ENCODE peak calls at places on chromosomes 3 and 15, in six cellular contexts. N is OCI-LY7, E is GM23338, L is HCT116, D is MM.1S, U is PC-3. K is an unnamed sample.

GRCh38 chr3:171954644-171955365 is 84.6 kb upstream of the FNDC3B start:
- DNase-seq in N (no peak), E (no peak), L (no peak), D (no peak), U (no peak), K (no peak)

GRCh38 chr3:177473903-177474302 is 276.6 kb upstream of the TBL1XR1 start:
- DNase-seq in N (no peak), E (no peak), L (no peak), D (no peak), U (no peak), K (no peak)

GRCh38 chr3:191123231-191123630 is 75.8 kb upstream of the OSTN start:
- DNase-seq in N (no peak), E (no peak), L (no peak), D (no peak), U (no peak), K (no peak)

GRCh38 chr3:129506272-129506742 is 22.1 kb upstream of the RHO start:
- DNase-seq in N (no peak), E (no peak), L (no peak), D (no peak), U (no peak), K (no peak)

GRCh38 chr3:117547956-117548550 is 838.5 kb downstream of the TUSC7 start:
- DNase-seq in N (no peak), E (no peak), L (no peak), D (no peak), U (peak; percentile 66), K (no peak)

GRCh38 chr3:99686955-99687612 is 48.7 kb downstream of the COL8A1 start:
- DNase-seq in N (peak; percentile 39), E (peak; percentile 76), L (peak; percentile 51), D (peak; percentile 67), U (peak; percentile 82), K (peak; percentile 69)

GRCh38 chr3:122754867-122755835 is 38.5 kb downstream of the HSPBAP1 start:
- DNase-seq in N (peak; percentile 48), E (peak; percentile 90), L (peak; percentile 34), D (peak; percentile 59), U (peak; percentile 85), K (peak; percentile 54)

GRCh38 chr15:32649336-32649735 is 7.8 kb downstream of the SCG5 start:
- DNase-seq in N (no peak), E (peak; percentile 77), L (no peak), D (no peak), U (peak; percentile 46), K (peak; percentile 56)

GRCh38 chr3:7669641-7670040 is 808.7 kb downstream of the GRM7 start:
- DNase-seq in N (no peak), E (no peak), L (no peak), D (no peak), U (no peak), K (no peak)

GRCh38 chr3:107258285-107258684 is 119.0 kb upstream of the CCDC54 start:
- DNase-seq in N (no peak), E (no peak), L (no peak), D (no peak), U (no peak), K (no peak)

GRCh38 chr3:167740961-167741587 is 5.6 kb downstream of the SERPINI1 start:
- DNase-seq in N (peak; percentile 74), E (peak; percentile 75), L (peak; percentile 38), D (peak; percentile 68), U (peak; percentile 59), K (peak; percentile 56)

GRCh38 chr3:156448300-156448699 is 106.6 kb downstream of the SSR3 start:
- DNase-seq in N (peak; percentile 36), E (peak; percentile 81), L (peak; percentile 46), D (peak; percentile 67), U (peak; percentile 65), K (peak; percentile 57)

GRCh38 chr15:38512901-38513300 is 51.7 kb downstream of the RASGRP1 start:
- DNase-seq in N (no peak), E (no peak), L (no peak), D (no peak), U (no peak), K (no peak)

GRCh38 chr3:159669024-159669476 is 319.6 kb upstream of the IL12A start:
- DNase-seq in N (no peak), E (no peak), L (no peak), D (no peak), U (peak; percentile 10), K (no peak)

GRCh38 chr3:145776782-145777408 is 384.1 kb downstream of the PLOD2 start:
- DNase-seq in N (peak; percentile 18), E (peak; percentile 77), L (peak; percentile 39), D (peak; percentile 58), U (peak; percentile 67), K (peak; percentile 75)

GRCh38 chr15:73387507-73388255 is 18.9 kb upstream of the HCN4 start:
- DNase-seq in N (no peak), E (peak; percentile 56), L (no peak), D (no peak), U (peak; percentile 61), K (no peak)

GRCh38 chr3:101036213-101036618 is 43.0 kb upstream of the ABI3BP start:
- DNase-seq in N (no peak), E (peak; percentile 64), L (peak; percentile 61), D (no peak), U (peak; percentile 99), K (peak; percentile 15)

GRCh38 chr15:100029868-100030479 is 296.7 kb upstream of the LYSMD4 start:
- DNase-seq in N (no peak), E (no peak), L (no peak), D (no peak), U (no peak), K (no peak)

GRCh38 chr15:78946493-78946892 is 1.6 kb upstream of the CTSH start:
- DNase-seq in N (no peak), E (no peak), L (no peak), D (no peak), U (no peak), K (no peak)

GRCh38 chr3:72453686-72454085 is 394.6 kb downstream of the SHQ1 start:
- DNase-seq in N (no peak), E (no peak), L (no peak), D (no peak), U (no peak), K (no peak)

GRCh38 chr3:34260266-34260990 is 462.0 kb downstream of the PDCD6IP start:
- DNase-seq in N (peak; percentile 33), E (peak; percentile 73), L (peak; percentile 16), D (peak; percentile 58), U (peak; percentile 62), K (peak; percentile 57)

GRCh38 chr3:49903451-49904424 is at the start of gene MST1R:
- DNase-seq in N (no peak), E (peak; percentile 98), L (peak; percentile 95), D (peak; percentile 34), U (peak; percentile 98), K (peak; percentile 89)

GRCh38 chr3:138842483-138843188 is 7.9 kb upstream of the PIK3CB start:
- DNase-seq in N (peak; percentile 11), E (peak; percentile 32), L (no peak), D (no peak), U (no peak), K (no peak)

GRCh38 chr3:183533410-183534132 is 21.9 kb downstream of the KLHL6 start:
- DNase-seq in N (no peak), E (peak; percentile 61), L (no peak), D (peak; percentile 64), U (no peak), K (no peak)

GRCh38 chr15:76575177-76576078 is 238.9 kb downstream of the ISL2 start:
- DNase-seq in N (peak; percentile 28), E (no peak), L (no peak), D (no peak), U (no peak), K (no peak)

GRCh38 chr3:16252988-16253387 is 11.8 kb downstream of the DPH3 start:
- DNase-seq in N (no peak), E (no peak), L (no peak), D (no peak), U (no peak), K (no peak)

GRCh38 chr3:114213262-114213668 is 24.1 kb downstream of the ZNF80 start:
- DNase-seq in N (no peak), E (no peak), L (no peak), D (no peak), U (no peak), K (no peak)

GRCh38 chr3:105705011-105705410 is 163.8 kb downstream of the CBLB start:
- DNase-seq in N (no peak), E (no peak), L (no peak), D (no peak), U (no peak), K (no peak)
- H3K79me2 ChIP-seq in N (no peaks in the 10 kb centered on the region), E (no peaks in the 10 kb centered on the region), L (no peaks in the 10 kb centered on the region), D (no peaks in the 10 kb centered on the region), U (no peaks in the 10 kb centered on the region), K (no peaks in the 10 kb centered on the region)

GRCh38 chr15:88580532-88580931 is 34.1 kb upstream of the DET1 start:
- DNase-seq in N (no peak), E (no peak), L (no peak), D (no peak), U (no peak), K (no peak)
- TF ChIP-seq EZH2phosphoT487 in N (no peak), E (no peak), L (no peak), D (no peak), U (no peak), K (no peak)

DNA sequence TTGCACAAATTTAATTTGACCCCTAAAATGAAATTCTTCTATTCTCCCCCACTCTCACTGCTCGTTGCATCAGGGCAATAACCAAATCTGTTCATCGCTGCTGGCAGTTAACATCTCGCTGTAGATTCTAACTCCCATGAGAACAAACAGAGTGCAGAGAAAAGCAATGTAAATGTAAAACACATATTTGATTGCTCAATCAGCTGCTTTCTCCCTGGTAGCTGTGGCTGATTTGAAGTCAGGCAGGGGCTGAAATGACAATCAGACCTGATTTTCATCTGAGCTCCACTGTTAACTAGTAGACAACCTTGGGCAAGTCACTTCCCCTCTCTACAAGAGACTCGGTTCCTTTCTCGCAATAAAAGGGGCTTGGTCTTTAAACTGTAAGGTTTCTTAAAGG is 119.8 kb upstream of the CPNE4 start:
- DNase-seq in N (no peak), E (no peak), L (no peak), D (no peak), U (no peak), K (no peak)
- H3K79me2 ChIP-seq in N (no peaks in the 10 kb centered on the region), E (no peaks in the 10 kb centered on the region), L (no peaks in the 10 kb centered on the region), D (no peaks in the 10 kb centered on the region), U (no peaks in the 10 kb centered on the region), K (no peaks in the 10 kb centered on the region)

GRCh38 chr15:49649987-49650386 is 29.1 kb downstream of the DTWD1 start:
- DNase-seq in N (no peak), E (no peak), L (no peak), D (no peak), U (no peak), K (no peak)

GRCh38 chr15:49645277-49645676 is 24.4 kb downstream of the DTWD1 start:
- DNase-seq in N (no peak), E (no peak), L (no peak), D (no peak), U (no peak), K (no peak)

GRCh38 chr15:49646891-49647290 is 26.0 kb downstream of the DTWD1 start:
- DNase-seq in N (no peak), E (no peak), L (no peak), D (no peak), U (no peak), K (no peak)

GRCh38 chr15:49645937-49646336 is 25.1 kb downstream of the DTWD1 start:
- DNase-seq in N (no peak), E (no peak), L (no peak), D (no peak), U (peak; percentile 52), K (no peak)

DNA sequence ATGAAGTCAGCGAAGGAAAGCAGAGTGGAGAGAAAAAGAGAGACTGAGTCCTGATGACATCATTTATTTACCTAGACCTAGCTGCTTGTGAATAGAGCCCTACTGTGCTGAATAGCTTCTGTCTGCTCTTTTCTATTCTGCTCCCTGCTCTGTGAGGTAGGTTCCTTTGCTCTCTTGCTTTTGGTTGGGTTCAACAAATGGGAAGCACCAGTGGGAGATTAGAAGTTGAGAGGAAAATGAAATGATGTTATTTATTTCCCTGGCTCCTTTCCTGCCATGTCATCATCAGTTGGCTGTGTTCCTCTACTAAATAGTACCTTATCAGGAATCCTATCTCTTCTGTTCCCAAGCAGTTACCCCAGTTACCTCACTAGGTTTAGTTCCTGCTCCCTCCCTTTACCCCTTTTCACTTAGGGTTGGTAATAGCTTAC is 23.5 kb downstream of the DTWD1 start:
- DNase-seq in N (no peak), E (peak; percentile 21), L (no peak), D (no peak), U (no peak), K (no peak)
- TF ChIP-seq EZH2phosphoT487 in N (no peak), E (no peak), L (no peak), D (no peak), U (no peak), K (no peak)

K was measured in neural progenitor cell.